ENCODE peak calls at places on chromosomes 16 and 17, in eight cellular contexts. One of them, this sample, is unnamed.

GRCh38 chr16:17238285-17239028 is 232.3 kb downstream of the XYLT1 start:
- DNase-seq in cardiac muscle cell: no peak
- DNase-seq in CD4-positive, alpha-beta T cell: no peak
- DNase-seq in mammary epithelial cell: no peak
- DNase-seq in endodermal cell: no peak
- DNase-seq in tibial nerve: no peak
- DNase-seq in heart left ventricle: no peak
- DNase-seq in gastrocnemius medialis: no peak
- DNase-seq in this sample: no peak

GRCh38 chr17:58272367-58273280 is 8.1 kb downstream of the MPO start:
- DNase-seq in mammary epithelial cell: no peak
- DNase-seq in heart left ventricle: no peak
- DNase-seq in tibial nerve: no peak
- DNase-seq in gastrocnemius medialis: no peak
- DNase-seq in cardiac muscle cell: no peak
- DNase-seq in endodermal cell: no peak
- DNase-seq in CD4-positive, alpha-beta T cell: no peak
- DNase-seq in this sample: no peak

GRCh38 chr17:55693244-55694216 is 29.1 kb downstream of the TMEM100 start:
- DNase-seq in cardiac muscle cell: no peak
- DNase-seq in tibial nerve: peak; percentile 16
- DNase-seq in endodermal cell: no peak
- DNase-seq in mammary epithelial cell: no peak
- DNase-seq in CD4-positive, alpha-beta T cell: no peak
- DNase-seq in gastrocnemius medialis: peak; percentile 34
- DNase-seq in heart left ventricle: no peak
- DNase-seq in this sample: no peak

GRCh38 chr16:69236319-69236718 is 49.4 kb downstream of the SNTB2 start:
- DNase-seq in CD4-positive, alpha-beta T cell: no peak
- DNase-seq in mammary epithelial cell: no peak
- DNase-seq in cardiac muscle cell: no peak
- DNase-seq in gastrocnemius medialis: no peak
- DNase-seq in heart left ventricle: no peak
- DNase-seq in endodermal cell: no peak
- DNase-seq in tibial nerve: no peak
- DNase-seq in this sample: no peak

GRCh38 chr16:56348168-56349085 is 76.9 kb downstream of the AMFR start:
- DNase-seq in gastrocnemius medialis: no peak
- DNase-seq in tibial nerve: no peak
- DNase-seq in cardiac muscle cell: no peak
- DNase-seq in CD4-positive, alpha-beta T cell: no peak
- DNase-seq in heart left ventricle: no peak
- DNase-seq in endodermal cell: no peak
- DNase-seq in mammary epithelial cell: no peak
- DNase-seq in this sample: no peak

GRCh38 chr17:40307691-40308289 is 1.2 kb upstream of the RARA start:
- DNase-seq in gastrocnemius medialis: no peak
- DNase-seq in heart left ventricle: no peak
- DNase-seq in mammary epithelial cell: no peak
- DNase-seq in CD4-positive, alpha-beta T cell: no peak
- DNase-seq in cardiac muscle cell: no peak
- DNase-seq in tibial nerve: no peak
- DNase-seq in endodermal cell: no peak
- DNase-seq in this sample: no peak

GRCh38 chr17:16273929-16274339 is 56.9 kb downstream of the PIGL start:
- DNase-seq in mammary epithelial cell: no peak
- DNase-seq in cardiac muscle cell: no peak
- DNase-seq in endodermal cell: no peak
- DNase-seq in CD4-positive, alpha-beta T cell: no peak
- DNase-seq in gastrocnemius medialis: no peak
- DNase-seq in tibial nerve: no peak
- DNase-seq in heart left ventricle: no peak
- DNase-seq in this sample: no peak

GRCh38 chr17:72977768-72978417 is 114.6 kb downstream of the SLC39A11 start:
- DNase-seq in heart left ventricle: no peak
- DNase-seq in CD4-positive, alpha-beta T cell: no peak
- DNase-seq in cardiac muscle cell: no peak
- DNase-seq in gastrocnemius medialis: no peak
- DNase-seq in tibial nerve: no peak
- DNase-seq in mammary epithelial cell: no peak
- DNase-seq in endodermal cell: no peak
- DNase-seq in this sample: no peak

GRCh38 chr17:17907469-17907868 is 64.7 kb downstream of the TOM1L2 start:
- DNase-seq in tibial nerve: no peak
- DNase-seq in heart left ventricle: no peak
- DNase-seq in CD4-positive, alpha-beta T cell: no peak
- DNase-seq in cardiac muscle cell: no peak
- DNase-seq in endodermal cell: peak; percentile 36
- DNase-seq in gastrocnemius medialis: no peak
- DNase-seq in mammary epithelial cell: no peak
- DNase-seq in this sample: no peak

GRCh38 chr16:23676924-23677480 is 1.7 kb upstream of the PLK1 start:
- DNase-seq in endodermal cell: no peak
- DNase-seq in heart left ventricle: no peak
- DNase-seq in CD4-positive, alpha-beta T cell: no peak
- DNase-seq in mammary epithelial cell: peak; percentile 12
- DNase-seq in cardiac muscle cell: no peak
- DNase-seq in tibial nerve: no peak
- DNase-seq in gastrocnemius medialis: no peak
- DNase-seq in this sample: no peak

GRCh38 chr16:73697336-73697735 is 599.3 kb upstream of the PSMD7 start:
- DNase-seq in mammary epithelial cell: peak; percentile 27
- DNase-seq in endodermal cell: no peak
- DNase-seq in cardiac muscle cell: no peak
- DNase-seq in gastrocnemius medialis: no peak
- DNase-seq in CD4-positive, alpha-beta T cell: no peak
- DNase-seq in tibial nerve: no peak
- DNase-seq in heart left ventricle: no peak
- DNase-seq in this sample: no peak

GRCh38 chr16:24736758-24737157 is 7.3 kb downstream of the TNRC6A start:
- DNase-seq in CD4-positive, alpha-beta T cell: no peak
- DNase-seq in endodermal cell: no peak
- DNase-seq in gastrocnemius medialis: no peak
- DNase-seq in cardiac muscle cell: no peak
- DNase-seq in mammary epithelial cell: no peak
- DNase-seq in tibial nerve: no peak
- DNase-seq in heart left ventricle: no peak
- DNase-seq in this sample: no peak

GRCh38 chr16:78668393-78668792 is 568.9 kb downstream of the WWOX start:
- DNase-seq in mammary epithelial cell: no peak
- DNase-seq in heart left ventricle: no peak
- DNase-seq in tibial nerve: no peak
- DNase-seq in gastrocnemius medialis: no peak
- DNase-seq in endodermal cell: peak; percentile 66
- DNase-seq in CD4-positive, alpha-beta T cell: no peak
- DNase-seq in cardiac muscle cell: no peak
- DNase-seq in this sample: no peak

GRCh38 chr16:80935691-80936090 is 71.0 kb downstream of the CMC2 start:
- DNase-seq in CD4-positive, alpha-beta T cell: no peak
- DNase-seq in endodermal cell: no peak
- DNase-seq in gastrocnemius medialis: no peak
- DNase-seq in mammary epithelial cell: no peak
- DNase-seq in heart left ventricle: no peak
- DNase-seq in tibial nerve: no peak
- DNase-seq in cardiac muscle cell: no peak
- DNase-seq in this sample: no peak

GRCh38 chr16:11394593-11394960 is 49.3 kb downstream of the RMI2 start:
- DNase-seq in cardiac muscle cell: no peak
- DNase-seq in endodermal cell: no peak
- DNase-seq in heart left ventricle: no peak
- DNase-seq in tibial nerve: no peak
- DNase-seq in CD4-positive, alpha-beta T cell: no peak
- DNase-seq in mammary epithelial cell: no peak
- DNase-seq in gastrocnemius medialis: no peak
- DNase-seq in this sample: no peak

GRCh38 chr17:59752922-59753321 is 45.5 kb downstream of the VMP1 start:
- DNase-seq in mammary epithelial cell: no peak
- DNase-seq in endodermal cell: no peak
- DNase-seq in cardiac muscle cell: no peak
- DNase-seq in heart left ventricle: no peak
- DNase-seq in tibial nerve: no peak
- DNase-seq in gastrocnemius medialis: no peak
- DNase-seq in CD4-positive, alpha-beta T cell: no peak
- DNase-seq in this sample: no peak

GRCh38 chr17:59754547-59754946 is 47.1 kb downstream of the VMP1 start:
- DNase-seq in tibial nerve: no peak
- DNase-seq in CD4-positive, alpha-beta T cell: no peak
- DNase-seq in endodermal cell: no peak
- DNase-seq in cardiac muscle cell: no peak
- DNase-seq in heart left ventricle: no peak
- DNase-seq in gastrocnemius medialis: no peak
- DNase-seq in mammary epithelial cell: peak; percentile 96
- DNase-seq in this sample: no peak

GRCh38 chr17:59752446-59752845 is 45.0 kb downstream of the VMP1 start:
- DNase-seq in gastrocnemius medialis: no peak
- DNase-seq in tibial nerve: no peak
- DNase-seq in CD4-positive, alpha-beta T cell: no peak
- DNase-seq in mammary epithelial cell: no peak
- DNase-seq in heart left ventricle: no peak
- DNase-seq in endodermal cell: no peak
- DNase-seq in cardiac muscle cell: no peak
- DNase-seq in this sample: no peak

GRCh38 chr17:59751955-59752413 is 44.5 kb downstream of the VMP1 start:
- DNase-seq in endodermal cell: no peak
- DNase-seq in heart left ventricle: no peak
- DNase-seq in tibial nerve: no peak
- DNase-seq in cardiac muscle cell: no peak
- DNase-seq in CD4-positive, alpha-beta T cell: no peak
- DNase-seq in gastrocnemius medialis: no peak
- DNase-seq in mammary epithelial cell: no peak
- DNase-seq in this sample: no peak

GRCh38 chr17:59753522-59754467 is 46.3 kb downstream of the VMP1 start:
- DNase-seq in endodermal cell: no peak
- DNase-seq in CD4-positive, alpha-beta T cell: no peak
- DNase-seq in tibial nerve: no peak
- DNase-seq in mammary epithelial cell: peak; percentile 83
- DNase-seq in gastrocnemius medialis: no peak
- DNase-seq in heart left ventricle: no peak
- DNase-seq in cardiac muscle cell: peak; percentile 86
- DNase-seq in this sample: peak; percentile 43
- TF ChIP-seq CTCF in endodermal cell: peak; percentile 88
- TF ChIP-seq CTCF in CD4-positive, alpha-beta T cell: peak; percentile 82
- TF ChIP-seq CTCF in tibial nerve: peak; percentile 84
- TF ChIP-seq CTCF in mammary epithelial cell: peak; percentile 69
- TF ChIP-seq CTCF in gastrocnemius medialis: peak; percentile 60
- TF ChIP-seq CTCF in heart left ventricle: peak; percentile 67
- TF ChIP-seq CTCF in cardiac muscle cell: peak; percentile 58
- TF ChIP-seq CTCF in this sample: peak; percentile 73

GRCh38 chr17:53391197-53391596 is 431.5 kb upstream of the KIF2B start:
- DNase-seq in endodermal cell: no peak
- DNase-seq in mammary epithelial cell: no peak
- DNase-seq in gastrocnemius medialis: no peak
- DNase-seq in heart left ventricle: no peak
- DNase-seq in CD4-positive, alpha-beta T cell: no peak
- DNase-seq in tibial nerve: no peak
- DNase-seq in cardiac muscle cell: no peak
- DNase-seq in this sample: no peak
- H3K27me3 ChIP-seq in endodermal cell: no peaks in the 10 kb centered on the region
- H3K27me3 ChIP-seq in mammary epithelial cell: no peaks in the 10 kb centered on the region
- H3K27me3 ChIP-seq in gastrocnemius medialis: no peaks in the 10 kb centered on the region
- H3K27me3 ChIP-seq in heart left ventricle: no peaks in the 10 kb centered on the region
- H3K27me3 ChIP-seq in CD4-positive, alpha-beta T cell: no peaks in the 10 kb centered on the region
- H3K27me3 ChIP-seq in tibial nerve: no peaks in the 10 kb centered on the region
- H3K27me3 ChIP-seq in cardiac muscle cell: no peaks in the 10 kb centered on the region
- H3K27me3 ChIP-seq in this sample: no peaks in the 10 kb centered on the region

GRCh38 chr16:31767267-31767666 is 106.3 kb upstream of the ZNF267 start:
- DNase-seq in gastrocnemius medialis: no peak
- DNase-seq in CD4-positive, alpha-beta T cell: no peak
- DNase-seq in endodermal cell: no peak
- DNase-seq in heart left ventricle: no peak
- DNase-seq in mammary epithelial cell: no peak
- DNase-seq in cardiac muscle cell: no peak
- DNase-seq in tibial nerve: no peak
- DNase-seq in this sample: no peak
- H3K9me3 ChIP-seq in gastrocnemius medialis: peaks cover 55% of the 10 kb centered on the region
- H3K9me3 ChIP-seq in CD4-positive, alpha-beta T cell: peaks cover 94% of the 10 kb centered on the region
- H3K9me3 ChIP-seq in endodermal cell: peaks cover 92% of the 10 kb centered on the region
- H3K9me3 ChIP-seq in heart left ventricle: peaks cover 96% of the 10 kb centered on the region
- H3K9me3 ChIP-seq in mammary epithelial cell: peaks cover 42% of the 10 kb centered on the region
- H3K9me3 ChIP-seq in cardiac muscle cell: peaks cover 5% of the 10 kb centered on the region
- H3K9me3 ChIP-seq in tibial nerve: no peaks in the 10 kb centered on the region
- H3K9me3 ChIP-seq in this sample: peaks cover 10% of the 10 kb centered on the region

GRCh38 chr17:8110456-8110804 is 7.9 kb downstream of the ALOXE3 start:
- DNase-seq in cardiac muscle cell: no peak
- DNase-seq in endodermal cell: no peak
- DNase-seq in heart left ventricle: no peak
- DNase-seq in tibial nerve: no peak
- DNase-seq in CD4-positive, alpha-beta T cell: no peak
- DNase-seq in gastrocnemius medialis: no peak
- DNase-seq in mammary epithelial cell: no peak
- DNase-seq in this sample: no peak

GRCh38 chr17:8105957-8106398 is 12.3 kb downstream of the ALOXE3 start:
- DNase-seq in tibial nerve: no peak
- DNase-seq in cardiac muscle cell: no peak
- DNase-seq in mammary epithelial cell: peak; percentile 84
- DNase-seq in gastrocnemius medialis: no peak
- DNase-seq in CD4-positive, alpha-beta T cell: no peak
- DNase-seq in endodermal cell: no peak
- DNase-seq in heart left ventricle: no peak
- DNase-seq in this sample: no peak

GRCh38 chr17:8108972-8109668 is 9.2 kb downstream of the ALOXE3 start:
- DNase-seq in endodermal cell: no peak
- DNase-seq in mammary epithelial cell: no peak
- DNase-seq in tibial nerve: no peak
- DNase-seq in cardiac muscle cell: no peak
- DNase-seq in CD4-positive, alpha-beta T cell: no peak
- DNase-seq in heart left ventricle: no peak
- DNase-seq in gastrocnemius medialis: no peak
- DNase-seq in this sample: no peak

GRCh38 chr17:8110907-8111306 is 7.4 kb downstream of the ALOXE3 start:
- DNase-seq in mammary epithelial cell: no peak
- DNase-seq in tibial nerve: no peak
- DNase-seq in cardiac muscle cell: no peak
- DNase-seq in CD4-positive, alpha-beta T cell: no peak
- DNase-seq in endodermal cell: no peak
- DNase-seq in heart left ventricle: no peak
- DNase-seq in gastrocnemius medialis: no peak
- DNase-seq in this sample: no peak

DNA sequence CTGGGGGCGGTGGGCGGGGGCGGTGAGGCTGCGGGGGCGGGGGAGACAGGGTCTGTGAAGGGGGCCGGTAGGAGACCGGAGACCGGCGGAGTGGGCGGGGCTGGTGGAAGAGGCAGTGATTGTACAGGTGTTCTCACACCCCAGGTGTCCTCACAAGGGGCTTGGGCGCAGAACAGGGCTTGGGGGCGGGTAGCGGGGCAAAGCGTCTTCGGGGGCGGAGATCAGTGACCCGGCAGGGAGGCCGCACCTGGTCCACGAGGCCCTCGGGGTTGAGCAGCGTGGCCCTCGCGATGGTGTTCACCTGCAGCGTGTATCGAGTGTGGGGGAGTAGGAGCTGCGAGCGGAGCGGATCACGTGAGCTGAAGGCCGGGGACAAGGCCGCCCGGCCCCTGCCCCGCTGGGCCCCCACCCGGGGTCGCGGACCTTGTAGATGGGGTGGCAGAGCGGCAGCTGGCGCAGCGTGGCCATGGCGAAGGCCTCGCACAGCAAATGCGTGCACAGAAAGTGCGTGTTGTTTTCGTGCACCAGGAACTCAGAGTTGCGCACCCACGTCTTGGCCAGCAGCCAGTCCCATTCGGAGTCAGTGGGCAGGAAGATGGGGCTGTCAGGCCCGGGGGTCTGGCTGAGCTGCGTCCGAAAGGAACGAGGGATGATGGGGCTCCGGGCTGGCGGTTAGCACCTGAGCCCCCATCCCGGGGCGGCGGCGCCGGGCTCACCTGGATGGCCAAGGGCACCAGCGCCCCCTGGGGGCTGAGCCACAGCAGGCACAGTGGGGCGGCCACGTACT is 8.5 kb downstream of the ALOXE3 start:
- DNase-seq in cardiac muscle cell: peak; percentile 77
- DNase-seq in tibial nerve: no peak
- DNase-seq in heart left ventricle: peak; percentile 34
- DNase-seq in CD4-positive, alpha-beta T cell: peak; percentile 78
- DNase-seq in endodermal cell: peak; percentile 96
- DNase-seq in mammary epithelial cell: peak; percentile 38
- DNase-seq in gastrocnemius medialis: no peak
- DNase-seq in this sample: no peak
- TF ChIP-seq CTCF in cardiac muscle cell: peak; percentile 83
- TF ChIP-seq CTCF in tibial nerve: peak; percentile 74
- TF ChIP-seq CTCF in heart left ventricle: peak; percentile 64
- TF ChIP-seq CTCF in CD4-positive, alpha-beta T cell: peak; percentile 97
- TF ChIP-seq CTCF in endodermal cell: peak; percentile 99
- TF ChIP-seq CTCF in mammary epithelial cell: peak; percentile 95
- TF ChIP-seq CTCF in gastrocnemius medialis: peak; percentile 64
- TF ChIP-seq CTCF in this sample: peak; percentile 81

This sample was measured in heart right ventricle.